ENCODE peak calls at places on chromosomes 12 and 14, in five cellular contexts. One of them, this sample, is unnamed.

GRCh38 chr14:20652996-20653975 is 11.8 kb upstream of the OR6S1 start:
- DNase-seq in Peyer's patch: no peak
- DNase-seq in heart left ventricle: no peak
- DNase-seq in CD8-positive, alpha-beta T cell: no peak
- DNase-seq in MG63: peak; percentile 74
- DNase-seq in this sample: no peak

GRCh38 chr14:73125169-73125588 is 11.1 kb upstream of the PSEN1 start:
- DNase-seq in Peyer's patch: no peak
- DNase-seq in heart left ventricle: no peak
- DNase-seq in CD8-positive, alpha-beta T cell: no peak
- DNase-seq in MG63: no peak
- DNase-seq in this sample: no peak

GRCh38 chr14:67335781-67336180 is 23.8 kb downstream of the ATP6V1D start:
- DNase-seq in Peyer's patch: no peak
- DNase-seq in heart left ventricle: no peak
- DNase-seq in CD8-positive, alpha-beta T cell: no peak
- DNase-seq in MG63: no peak
- DNase-seq in this sample: no peak

GRCh38 chr14:21694425-21694824 is 20.8 kb upstream of the OR4E1 start:
- DNase-seq in Peyer's patch: no peak
- DNase-seq in heart left ventricle: no peak
- DNase-seq in CD8-positive, alpha-beta T cell: no peak
- DNase-seq in MG63: no peak
- DNase-seq in this sample: no peak

GRCh38 chr14:38207830-38208815 is at the start of gene SSTR1:
- DNase-seq in Peyer's patch: no peak
- DNase-seq in heart left ventricle: no peak
- DNase-seq in CD8-positive, alpha-beta T cell: no peak
- DNase-seq in MG63: no peak
- DNase-seq in this sample: no peak

GRCh38 chr12:49624919-49625577 is 1.7 kb downstream of the PRPF40B start:
- DNase-seq in Peyer's patch: no peak
- DNase-seq in heart left ventricle: no peak
- DNase-seq in CD8-positive, alpha-beta T cell: no peak
- DNase-seq in MG63: no peak
- DNase-seq in this sample: no peak

GRCh38 chr14:102020058-102020971 is 55.9 kb downstream of the DYNC1H1 start:
- DNase-seq in Peyer's patch: no peak
- DNase-seq in heart left ventricle: no peak
- DNase-seq in CD8-positive, alpha-beta T cell: peak; percentile 35
- DNase-seq in MG63: peak; percentile 62
- DNase-seq in this sample: peak; percentile 32

GRCh38 chr12:42609605-42610004 is 20.1 kb upstream of the PRICKLE1 start:
- DNase-seq in Peyer's patch: no peak
- DNase-seq in heart left ventricle: no peak
- DNase-seq in CD8-positive, alpha-beta T cell: no peak
- DNase-seq in MG63: peak; percentile 47
- DNase-seq in this sample: no peak

GRCh38 chr14:103521438-103521961 is 1.1 kb downstream of the CKB start:
- DNase-seq in Peyer's patch: no peak
- DNase-seq in heart left ventricle: no peak
- DNase-seq in CD8-positive, alpha-beta T cell: no peak
- DNase-seq in MG63: no peak
- DNase-seq in this sample: no peak

GRCh38 chr12:124993568-124994434 is at the start of gene BRI3BP:
- DNase-seq in Peyer's patch: peak; percentile 69
- DNase-seq in heart left ventricle: peak; percentile 63
- DNase-seq in CD8-positive, alpha-beta T cell: peak; percentile 68
- DNase-seq in MG63: peak; percentile 70
- DNase-seq in this sample: no peak

GRCh38 chr12:58757422-58757821 is 162.9 kb downstream of the LRIG3 start:
- DNase-seq in Peyer's patch: no peak
- DNase-seq in heart left ventricle: no peak
- DNase-seq in CD8-positive, alpha-beta T cell: no peak
- DNase-seq in MG63: peak; percentile 33
- DNase-seq in this sample: peak; percentile 84

GRCh38 chr14:22040781-22041125 is 367.1 kb upstream of the OR4E1 start:
- DNase-seq in Peyer's patch: no peak
- DNase-seq in heart left ventricle: no peak
- DNase-seq in CD8-positive, alpha-beta T cell: no peak
- DNase-seq in MG63: no peak
- DNase-seq in this sample: no peak

GRCh38 chr12:51950682-51951198 is 759 bp upstream of the ACVR1B start:
- DNase-seq in Peyer's patch: no peak
- DNase-seq in heart left ventricle: no peak
- DNase-seq in CD8-positive, alpha-beta T cell: no peak
- DNase-seq in MG63: no peak
- DNase-seq in this sample: no peak

GRCh38 chr12:47066278-47067048 is 13.0 kb upstream of the PCED1B start:
- DNase-seq in Peyer's patch: no peak
- DNase-seq in heart left ventricle: no peak
- DNase-seq in CD8-positive, alpha-beta T cell: no peak
- DNase-seq in MG63: peak; percentile 46
- DNase-seq in this sample: no peak

GRCh38 chr12:88238406-88238805 is 96.3 kb downstream of the TMTC3 start:
- DNase-seq in Peyer's patch: no peak
- DNase-seq in heart left ventricle: no peak
- DNase-seq in CD8-positive, alpha-beta T cell: no peak
- DNase-seq in MG63: no peak
- DNase-seq in this sample: no peak

GRCh38 chr12:94942663-94943062 is 60.8 kb downstream of the NDUFA12 start:
- DNase-seq in Peyer's patch: no peak
- DNase-seq in heart left ventricle: no peak
- DNase-seq in CD8-positive, alpha-beta T cell: no peak
- DNase-seq in MG63: no peak
- DNase-seq in this sample: no peak

GRCh38 chr12:34286934-34287333 is 264.6 kb downstream of the ALG10 start:
- DNase-seq in Peyer's patch: no peak
- DNase-seq in heart left ventricle: no peak
- DNase-seq in CD8-positive, alpha-beta T cell: no peak
- DNase-seq in MG63: no peak
- DNase-seq in this sample: no peak

GRCh38 chr14:90551070-90551704 is 154.4 kb downstream of the CALM1 start:
- DNase-seq in Peyer's patch: no peak
- DNase-seq in heart left ventricle: no peak
- DNase-seq in CD8-positive, alpha-beta T cell: no peak
- DNase-seq in MG63: no peak
- DNase-seq in this sample: no peak

GRCh38 chr12:94875525-94875924 is 128.0 kb downstream of the NDUFA12 start:
- DNase-seq in Peyer's patch: peak; percentile 20
- DNase-seq in heart left ventricle: no peak
- DNase-seq in CD8-positive, alpha-beta T cell: no peak
- DNase-seq in MG63: no peak
- DNase-seq in this sample: no peak

GRCh38 chr12:26843306-26843705 is 10.3 kb upstream of the ITPR2 start:
- DNase-seq in Peyer's patch: no peak
- DNase-seq in heart left ventricle: no peak
- DNase-seq in CD8-positive, alpha-beta T cell: no peak
- DNase-seq in MG63: no peak
- DNase-seq in this sample: no peak

GRCh38 chr14:32756173-32756572 is 182.5 kb upstream of the NPAS3 start:
- DNase-seq in Peyer's patch: no peak
- DNase-seq in heart left ventricle: peak; percentile 21
- DNase-seq in CD8-positive, alpha-beta T cell: no peak
- DNase-seq in MG63: no peak
- DNase-seq in this sample: no peak

GRCh38 chr12:89603678-89604077 is 77.8 kb upstream of the POC1B start:
- DNase-seq in Peyer's patch: no peak
- DNase-seq in heart left ventricle: no peak
- DNase-seq in CD8-positive, alpha-beta T cell: no peak
- DNase-seq in MG63: no peak
- DNase-seq in this sample: no peak

GRCh38 chr14:103257211-103257962 is 76.7 kb upstream of the EIF5 start:
- DNase-seq in Peyer's patch: no peak
- DNase-seq in heart left ventricle: no peak
- DNase-seq in CD8-positive, alpha-beta T cell: no peak
- DNase-seq in MG63: no peak
- DNase-seq in this sample: no peak

GRCh38 chr12:28543021-28543890 is 353.0 kb downstream of the CCDC91 start:
- DNase-seq in Peyer's patch: no peak
- DNase-seq in heart left ventricle: no peak
- DNase-seq in CD8-positive, alpha-beta T cell: no peak
- DNase-seq in MG63: no peak
- DNase-seq in this sample: no peak

GRCh38 chr12:57476162-57476992 is 3.3 kb downstream of the ARHGAP9 start:
- DNase-seq in Peyer's patch: peak; percentile 69
- DNase-seq in heart left ventricle: no peak
- DNase-seq in CD8-positive, alpha-beta T cell: peak; percentile 69
- DNase-seq in MG63: no peak
- DNase-seq in this sample: no peak

DNA sequence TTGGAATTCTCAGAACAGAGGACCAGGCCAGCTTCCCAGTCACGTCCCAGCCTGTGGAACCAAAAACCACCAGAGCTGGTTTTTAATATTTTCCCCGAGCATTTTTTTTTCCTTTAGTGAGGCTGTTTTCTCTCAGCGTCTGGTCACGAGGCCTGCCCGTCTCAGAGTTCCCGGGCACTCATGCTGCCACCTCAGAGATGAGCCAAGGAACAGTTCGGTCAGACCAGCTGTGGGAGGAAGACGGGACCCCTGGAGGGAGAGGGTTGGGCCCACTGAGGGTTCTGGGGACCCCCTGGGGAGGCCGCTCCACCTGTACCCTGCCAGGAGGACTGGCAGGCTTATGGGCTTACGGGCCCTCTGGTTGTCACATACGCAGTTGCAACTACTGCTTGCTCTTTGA is 39.9 kb downstream of the JDP2 start:
- DNase-seq in Peyer's patch: no peak
- DNase-seq in heart left ventricle: no peak
- DNase-seq in CD8-positive, alpha-beta T cell: no peak
- DNase-seq in MG63: no peak
- DNase-seq in this sample: no peak
- H3K36me3 ChIP-seq in Peyer's patch: no peaks in the 10 kb centered on the region
- H3K36me3 ChIP-seq in heart left ventricle: peaks cover 73% of the 10 kb centered on the region
- H3K36me3 ChIP-seq in CD8-positive, alpha-beta T cell: no peaks in the 10 kb centered on the region
- H3K36me3 ChIP-seq in MG63: peaks cover 27% of the 10 kb centered on the region
- H3K36me3 ChIP-seq in this sample: peaks cover 55% of the 10 kb centered on the region

DNA sequence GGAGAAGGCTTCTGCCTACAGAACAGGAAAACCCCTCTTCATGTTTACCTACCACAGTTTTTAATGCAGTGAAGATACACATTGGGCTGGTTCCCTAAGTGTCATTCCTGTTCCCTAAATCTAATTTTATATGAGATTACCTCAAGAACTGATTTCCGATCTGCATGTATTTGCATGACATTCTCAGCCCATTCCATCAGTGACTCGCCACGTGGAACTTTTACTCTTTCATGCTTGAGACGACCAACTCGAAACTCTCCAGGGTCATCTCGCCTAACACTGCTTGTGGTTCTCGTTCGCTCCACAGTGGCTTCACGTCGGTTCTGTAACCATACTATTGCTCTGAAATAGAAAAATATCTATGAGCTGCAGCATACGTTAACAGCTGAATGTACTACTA is 83.1 kb upstream of the STRN3 start:
- DNase-seq in Peyer's patch: no peak
- DNase-seq in heart left ventricle: no peak
- DNase-seq in CD8-positive, alpha-beta T cell: no peak
- DNase-seq in MG63: no peak
- DNase-seq in this sample: no peak
- H3K36me3 ChIP-seq in Peyer's patch: no peaks in the 10 kb centered on the region
- H3K36me3 ChIP-seq in heart left ventricle: peaks cover 100% of the 10 kb centered on the region
- H3K36me3 ChIP-seq in CD8-positive, alpha-beta T cell: peaks cover 31% of the 10 kb centered on the region
- H3K36me3 ChIP-seq in MG63: peaks cover 43% of the 10 kb centered on the region
- H3K36me3 ChIP-seq in this sample: peaks cover 11% of the 10 kb centered on the region

DNA sequence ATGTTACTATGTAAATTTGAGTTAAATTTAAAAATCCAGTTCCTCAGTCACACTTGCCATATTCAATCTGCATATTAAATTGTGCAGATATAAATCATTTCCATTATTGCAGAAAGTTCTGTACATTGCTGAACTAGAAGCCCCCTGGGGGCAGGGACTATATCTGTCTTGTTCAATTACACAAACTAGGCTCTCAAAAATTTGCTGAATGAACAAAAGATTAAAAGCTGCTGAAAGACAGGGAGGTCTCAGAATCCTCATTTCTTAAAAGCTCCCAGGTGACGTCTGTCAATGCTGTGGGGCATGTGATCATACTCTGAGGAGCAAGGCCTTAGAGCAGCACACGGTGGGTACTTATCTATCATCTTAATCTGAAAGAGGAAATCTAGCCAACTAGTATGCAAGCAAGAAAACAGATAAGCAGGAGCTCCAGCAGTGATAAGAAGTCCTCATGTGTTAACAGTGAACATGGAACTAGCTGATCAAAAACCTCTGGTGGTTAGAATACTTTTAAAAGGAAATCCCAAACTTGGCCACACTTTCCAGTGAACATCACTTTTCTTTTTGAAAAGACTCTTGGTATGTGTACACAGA is 60.5 kb downstream of the APPL2 start:
- DNase-seq in Peyer's patch: no peak
- DNase-seq in heart left ventricle: no peak
- DNase-seq in CD8-positive, alpha-beta T cell: no peak
- DNase-seq in MG63: no peak
- DNase-seq in this sample: no peak
- H3K36me3 ChIP-seq in Peyer's patch: no peaks in the 10 kb centered on the region
- H3K36me3 ChIP-seq in heart left ventricle: peaks cover 89% of the 10 kb centered on the region
- H3K36me3 ChIP-seq in CD8-positive, alpha-beta T cell: peaks cover 13% of the 10 kb centered on the region
- H3K36me3 ChIP-seq in MG63: peaks cover 41% of the 10 kb centered on the region
- H3K36me3 ChIP-seq in this sample: peaks cover 1% of the 10 kb centered on the region

GRCh38 chr14:81480741-81481140 is 52.9 kb downstream of the SEL1L start:
- DNase-seq in Peyer's patch: no peak
- DNase-seq in heart left ventricle: no peak
- DNase-seq in CD8-positive, alpha-beta T cell: no peak
- DNase-seq in MG63: no peak
- DNase-seq in this sample: no peak
- H3K36me3 ChIP-seq in Peyer's patch: peaks cover 8% of the 10 kb centered on the region
- H3K36me3 ChIP-seq in heart left ventricle: peaks cover 99% of the 10 kb centered on the region
- H3K36me3 ChIP-seq in CD8-positive, alpha-beta T cell: peaks cover 33% of the 10 kb centered on the region
- H3K36me3 ChIP-seq in MG63: no peaks in the 10 kb centered on the region
- H3K36me3 ChIP-seq in this sample: peaks cover 12% of the 10 kb centered on the region

DNA sequence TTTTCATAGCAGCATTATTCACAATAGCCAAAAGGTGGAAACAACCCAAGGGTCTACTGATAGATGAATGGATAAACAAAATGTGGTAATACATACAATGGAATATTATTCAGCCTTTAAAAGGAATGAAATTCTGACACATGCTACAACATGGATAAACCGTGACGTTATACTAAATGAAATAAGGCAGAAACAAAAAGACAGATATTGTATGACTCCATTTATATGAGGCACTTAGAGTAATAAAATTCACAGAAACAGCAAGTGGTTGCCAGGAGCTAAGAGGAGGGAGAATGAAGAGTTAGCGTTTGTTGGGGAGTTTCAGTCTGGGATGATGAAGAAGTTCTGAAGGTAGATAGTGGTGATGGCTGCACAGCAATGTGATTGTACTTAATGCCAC is 76.6 kb downstream of the DCAF5 start:
- DNase-seq in Peyer's patch: no peak
- DNase-seq in heart left ventricle: no peak
- DNase-seq in CD8-positive, alpha-beta T cell: no peak
- DNase-seq in MG63: no peak
- DNase-seq in this sample: no peak
- H3K36me3 ChIP-seq in Peyer's patch: no peaks in the 10 kb centered on the region
- H3K36me3 ChIP-seq in heart left ventricle: peaks cover 63% of the 10 kb centered on the region
- H3K36me3 ChIP-seq in CD8-positive, alpha-beta T cell: peaks cover 20% of the 10 kb centered on the region
- H3K36me3 ChIP-seq in MG63: no peaks in the 10 kb centered on the region
- H3K36me3 ChIP-seq in this sample: peaks cover 3% of the 10 kb centered on the region